ENCODE peak calls at places on chromosomes 2 and 18, in eight cellular contexts. U is heart left ventricle; E is thyroid gland; Q is CD4-positive, CD25-positive, alpha-beta regulatory T cell; T is tibial nerve; K is SJSA1; V is gastrocnemius medialis; B is H9. O is an unnamed sample. For H3K4me1, the result is how much of the 10 kb centered on the place peaks cover.

GRCh38 chr18:11320981-11321380 is 171.6 kb upstream of the PIEZO2 start:
- DNase-seq in B (no peak), Q (no peak), U (no peak), V (no peak), K (peak), E (no peak), T (no peak), O (no peak)

GRCh38 chr2:134683561-134684112 is 35.2 kb downstream of the TMEM163 start:
- DNase-seq in K (no peak), V (no peak), E (no peak), U (no peak), T (no peak), B (no peak), Q (no peak), O (no peak)

GRCh38 chr2:227194219-227194618 is 29.8 kb downstream of the COL4A3 start:
- DNase-seq in Q (no peak), B (no peak), V (no peak), T (no peak), U (no peak), E (no peak), K (no peak), O (no peak)

GRCh38 chr18:46546111-46546640 is 110.8 kb downstream of the LOXHD1 start:
- DNase-seq in Q (no peak), K (no peak), B (no peak), U (no peak), V (no peak), T (no peak), E (no peak), O (no peak)

GRCh38 chr18:74834424-74835309 is 237.0 kb downstream of the ZNF407 start:
- DNase-seq in V (no peak), T (no peak), Q (no peak), B (no peak), E (no peak), U (no peak), K (no peak), O (no peak)

GRCh38 chr2:200089040-200089755 is 133.8 kb downstream of the MAIP1 start:
- DNase-seq in B (no peak), Q (no peak), V (no peak), T (no peak), U (no peak), E (no peak), K (no peak), O (no peak)

GRCh38 chr2:197993830-197994229 is 189.4 kb downstream of the PLCL1 start:
- DNase-seq in V (no peak), T (no peak), E (no peak), Q (no peak), B (no peak), K (no peak), U (no peak), O (no peak)

GRCh38 chr2:196143641-196144236 is 27.6 kb downstream of the STK17B start:
- DNase-seq in B (no peak), E (no peak), K (no peak), T (no peak), U (no peak), Q (no peak), V (no peak), O (no peak)

GRCh38 chr2:163155279-163155883 is 316.8 kb upstream of the KCNH7 start:
- DNase-seq in T (no peak), Q (no peak), U (no peak), B (no peak), E (no peak), V (no peak), K (no peak), O (no peak)

GRCh38 chr2:109018452-109018851 is 29.4 kb upstream of the EDAR start:
- DNase-seq in T (no peak), U (no peak), Q (no peak), V (no peak), K (no peak), E (no peak), B (no peak), O (no peak)

GRCh38 chr18:11909597-11910026 is 1.5 kb upstream of the MPPE1 start:
- DNase-seq in V (no peak), Q (no peak), E (no peak), B (no peak), K (no peak), T (no peak), U (no peak), O (no peak)

GRCh38 chr18:47997338-47997780 is 66.9 kb upstream of the SMAD2 start:
- DNase-seq in K (no peak), B (peak), Q (no peak), T (no peak), U (no peak), E (no peak), V (no peak), O (no peak)

GRCh38 chr2:111119004-111119846 is 1.5 kb upstream of the BCL2L11 start:
- DNase-seq in K (no peak), U (peak), E (no peak), B (peak), T (no peak), V (no peak), Q (peak), O (no peak)

GRCh38 chr18:79547413-79548076 is 132.1 kb upstream of the CTDP1 start:
- DNase-seq in U (peak), E (no peak), B (peak), T (no peak), Q (no peak), V (no peak), K (no peak), O (no peak)

GRCh38 chr18:77065221-77065981 is 67.2 kb downstream of the MBP start:
- DNase-seq in B (no peak), U (no peak), T (no peak), V (no peak), Q (peak), E (no peak), K (peak), O (no peak)
- H3K4me1 ChIP-seq in B (under half), U (half or more), T (under half), V (under half), Q (half or more), E (half or more), K (half or more), O (half or more)

DNA sequence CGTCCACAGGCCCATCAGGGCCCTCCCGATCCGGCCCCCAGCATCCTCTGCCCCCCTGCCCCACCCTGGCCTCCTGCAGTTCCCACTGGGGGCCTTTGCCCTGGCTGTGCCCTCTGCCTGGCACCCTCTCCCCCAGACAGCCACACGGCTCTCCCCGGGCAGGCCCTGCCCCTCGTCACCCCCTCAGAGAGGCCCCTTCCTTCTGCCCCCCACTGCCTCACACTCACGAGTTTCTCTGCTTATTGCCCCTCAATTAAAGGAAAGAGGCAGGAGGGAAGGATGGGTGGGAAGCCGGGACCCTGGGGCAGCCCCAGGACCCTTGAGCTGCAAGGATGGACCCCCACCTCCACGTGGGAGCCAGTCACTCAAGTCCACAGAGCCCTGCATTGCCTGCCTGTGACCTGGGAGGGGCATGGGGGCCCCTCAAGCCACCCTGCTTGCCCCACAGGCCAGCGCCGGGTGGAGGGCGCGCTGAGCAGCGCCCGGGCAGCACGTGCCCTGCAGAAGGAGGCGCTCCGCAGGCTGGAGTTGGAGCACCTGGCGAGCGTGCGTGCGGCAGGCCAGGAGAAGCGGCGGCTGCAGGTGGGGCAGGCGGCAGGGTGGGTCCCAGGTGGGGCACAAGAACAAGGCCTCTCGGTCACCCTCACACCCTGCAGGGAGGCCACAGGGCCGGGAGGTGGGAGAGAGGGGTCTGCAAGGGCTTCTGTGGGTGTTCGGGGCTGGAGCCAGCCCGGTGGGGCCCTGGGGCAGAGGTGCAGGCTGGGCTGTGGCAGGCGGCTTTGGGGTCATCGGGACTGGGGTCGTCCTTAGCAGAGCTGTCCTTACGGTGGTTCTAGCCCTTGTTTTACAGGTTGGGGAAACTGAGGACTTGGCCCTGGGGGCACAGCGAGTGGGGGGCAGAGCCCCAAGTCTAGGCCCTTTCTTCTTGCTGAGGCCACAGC is 30.5 kb upstream of the SNED1 start:
- DNase-seq in K (no peak), B (no peak), E (no peak), Q (no peak), T (no peak), U (no peak), V (peak), O (no peak)
- H3K4me1 ChIP-seq in K (under half), B (under half), E (under half), Q (under half), T (under half), U (under half), V (under half), O (under half)

GRCh38 chr2:46814562-46814961 is 101.0 kb downstream of the MCFD2 start:
- DNase-seq in U (no peak), K (peak), E (no peak), Q (no peak), T (no peak), V (no peak), B (no peak), O (no peak)

GRCh38 chr2:46813680-46814079 is 101.9 kb downstream of the MCFD2 start:
- DNase-seq in B (no peak), E (no peak), V (no peak), U (no peak), K (no peak), Q (no peak), T (no peak), O (no peak)

GRCh38 chr2:46816151-46816845 is 99.3 kb downstream of the MCFD2 start:
- DNase-seq in E (no peak), B (no peak), U (no peak), T (no peak), K (peak), Q (no peak), V (no peak), O (no peak)

GRCh38 chr2:46814160-46814559 is 101.4 kb downstream of the MCFD2 start:
- DNase-seq in V (peak), B (no peak), E (peak), T (no peak), U (peak), K (peak), Q (no peak), O (peak)

DNA sequence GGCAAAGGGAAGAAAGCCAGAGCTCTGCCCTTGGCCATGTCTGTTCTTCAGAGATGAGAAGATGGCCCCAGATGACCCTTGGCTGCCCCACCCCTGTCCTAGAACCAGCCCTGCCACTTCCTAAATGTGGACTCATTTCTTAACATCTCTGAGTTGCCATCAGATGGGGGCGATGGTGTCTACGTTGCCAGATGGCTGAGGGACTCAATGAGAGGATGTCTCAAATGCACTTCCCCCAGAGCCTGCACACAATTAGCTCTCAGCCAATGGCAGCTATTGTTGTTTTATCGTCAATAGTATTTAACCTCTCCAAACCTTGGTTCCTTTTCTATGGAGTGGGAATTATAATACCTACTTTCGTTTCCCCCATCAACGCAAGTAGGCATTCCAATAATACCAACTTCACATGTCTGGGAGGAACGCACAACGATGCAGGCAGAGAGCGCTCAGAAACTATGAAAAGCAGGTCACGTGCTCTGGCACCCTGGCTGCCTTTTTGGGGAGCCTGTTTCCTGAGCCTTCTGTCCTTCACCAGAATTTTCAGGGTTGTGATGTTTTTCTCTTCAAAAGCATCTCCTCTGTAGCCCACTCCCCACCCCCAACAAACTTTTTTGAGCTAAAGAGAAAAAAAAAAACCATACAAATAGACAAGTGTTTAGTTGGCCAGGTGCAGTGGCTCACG is 100.3 kb downstream of the MCFD2 start:
- DNase-seq in Q (no peak), T (no peak), B (no peak), U (no peak), V (no peak), E (no peak), K (peak), O (no peak)
- H3K4me1 ChIP-seq in Q (under half), T (under half), B (under half), U (half or more), V (half or more), E (under half), K (under half), O (under half)

GRCh38 chr2:37456479-37456878 is 112.0 kb downstream of the QPCT start:
- DNase-seq in V (no peak), T (no peak), B (no peak), Q (no peak), K (no peak), U (no peak), E (no peak), O (no peak)
- H3K4me1 ChIP-seq in V (under half), T (under half), B (under half), Q (under half), K (half or more), U (under half), E (under half), O (half or more)

GRCh38 chr2:23709311-23709710 is 217.6 kb downstream of the ATAD2B start:
- DNase-seq in Q (no peak), U (no peak), E (no peak), B (no peak), K (no peak), V (no peak), T (peak), O (no peak)
- H3K4me1 ChIP-seq in Q (under half), U (under half), E (under half), B (under half), K (under half), V (under half), T (under half), O (under half)

GRCh38 chr2:38095996-38096861 is 20.3 kb upstream of the CYP1B1 start:
- DNase-seq in U (peak), B (no peak), Q (no peak), K (peak), V (no peak), E (peak), T (no peak), O (no peak)

GRCh38 chr2:38095655-38095995 is 19.7 kb upstream of the CYP1B1 start:
- DNase-seq in V (no peak), U (no peak), Q (no peak), T (no peak), B (no peak), E (no peak), K (no peak), O (no peak)

GRCh38 chr2:38097611-38098350 is 21.8 kb upstream of the CYP1B1 start:
- DNase-seq in Q (no peak), U (no peak), V (no peak), T (no peak), K (no peak), E (no peak), B (no peak), O (no peak)

GRCh38 chr2:38093503-38093902 is 17.6 kb upstream of the CYP1B1 start:
- DNase-seq in V (no peak), T (no peak), K (no peak), Q (no peak), B (no peak), E (no peak), U (no peak), O (no peak)

GRCh38 chr2:38095079-38095478 is 19.1 kb upstream of the CYP1B1 start:
- DNase-seq in B (no peak), K (no peak), T (no peak), U (no peak), E (no peak), Q (no peak), V (no peak), O (no peak)
- H3K4me1 ChIP-seq in B (under half), K (half or more), T (under half), U (half or more), E (under half), Q (under half), V (under half), O (under half)

GRCh38 chr2:238282861-238283738 is 5.3 kb downstream of the PER2 start:
- DNase-seq in Q (no peak), V (no peak), U (no peak), B (no peak), E (no peak), T (no peak), K (no peak), O (no peak)
- H3K4me1 ChIP-seq in Q (under half), V (half or more), U (half or more), B (under half), E (half or more), T (under half), K (under half), O (half or more)

GRCh38 chr2:212451786-212452200 is 86.8 kb downstream of the ERBB4 start:
- DNase-seq in Q (no peak), U (no peak), K (no peak), V (no peak), B (no peak), T (no peak), E (no peak), O (no peak)
- H3K4me1 ChIP-seq in Q (under half), U (under half), K (under half), V (under half), B (under half), T (under half), E (under half), O (under half)

O was measured in thoracic aorta.